ENCODE peak calls at places on chromosomes 7 and 10, in four cellular contexts. D, A, S and F are unnamed samples.

GRCh38 chr7:1324028-1324900 is 91.6 kb downstream of the UNCX start:
- DNase-seq in D (no peak), A (no peak), S (no peak), F (no peak)

GRCh38 chr10:71523756-71524155 is 127.0 kb downstream of the CDH23 start:
- DNase-seq in D (no peak), A (no peak), S (no peak), F (no peak)

GRCh38 chr7:136585954-136586670 is 282.3 kb upstream of the CHRM2 start:
- DNase-seq in D (no peak), A (no peak), S (no peak), F (no peak)

GRCh38 chr10:71278691-71279588 is 40.1 kb upstream of the SLC29A3 start:
- DNase-seq in D (no peak), A (no peak), S (no peak), F (no peak)

GRCh38 chr7:133268355-133268754 is 15.5 kb downstream of the EXOC4 start:
- DNase-seq in D (no peak), A (no peak), S (no peak), F (no peak)

GRCh38 chr7:31958216-31958615 is 112.0 kb downstream of the PDE1C start:
- DNase-seq in D (no peak), A (no peak), S (no peak), F (no peak)

GRCh38 chr10:95478935-95479334 is 82.2 kb downstream of the SORBS1 start:
- DNase-seq in D (no peak), A (no peak), S (peak; percentile 75), F (no peak)

GRCh38 chr10:6115824-6116350 is 27.1 kb downstream of the RBM17 start:
- DNase-seq in D (no peak), A (no peak), S (no peak), F (no peak)

GRCh38 chr10:117360994-117361667 is 14.1 kb downstream of the PDZD8 start:
- DNase-seq in D (no peak), A (no peak), S (no peak), F (no peak)

GRCh38 chr10:117137911-117138642 is at the start of gene VAX1:
- DNase-seq in D (no peak), A (no peak), S (no peak), F (no peak)

GRCh38 chr10:91051834-91052233 is 130.9 kb upstream of the ANKRD1 start:
- DNase-seq in D (no peak), A (no peak), S (peak; percentile 67), F (peak; percentile 14)

GRCh38 chr10:34931216-34931615 is 116.1 kb upstream of the PARD3 start:
- DNase-seq in D (no peak), A (no peak), S (no peak), F (no peak)

GRCh38 chr10:79286318-79286951 is 60.8 kb upstream of the PPIF start:
- DNase-seq in D (peak; percentile 83), A (peak; percentile 93), S (peak; percentile 88), F (peak; percentile 87)

GRCh38 chr7:132755538-132756481 is 179.5 kb upstream of the PLXNA4 start:
- DNase-seq in D (no peak), A (no peak), S (no peak), F (no peak)

GRCh38 chr7:41035788-41036187 is 667.1 kb downstream of the INHBA start:
- DNase-seq in D (no peak), A (no peak), S (no peak), F (no peak)

GRCh38 chr10:126433351-126433750 is 45.1 kb upstream of the ADAM12 start:
- DNase-seq in D (no peak), A (no peak), S (no peak), F (no peak)

GRCh38 chr7:29877196-29877595 is 70.9 kb downstream of the WIPF3 start:
- DNase-seq in D (no peak), A (no peak), S (no peak), F (no peak)

DNA sequence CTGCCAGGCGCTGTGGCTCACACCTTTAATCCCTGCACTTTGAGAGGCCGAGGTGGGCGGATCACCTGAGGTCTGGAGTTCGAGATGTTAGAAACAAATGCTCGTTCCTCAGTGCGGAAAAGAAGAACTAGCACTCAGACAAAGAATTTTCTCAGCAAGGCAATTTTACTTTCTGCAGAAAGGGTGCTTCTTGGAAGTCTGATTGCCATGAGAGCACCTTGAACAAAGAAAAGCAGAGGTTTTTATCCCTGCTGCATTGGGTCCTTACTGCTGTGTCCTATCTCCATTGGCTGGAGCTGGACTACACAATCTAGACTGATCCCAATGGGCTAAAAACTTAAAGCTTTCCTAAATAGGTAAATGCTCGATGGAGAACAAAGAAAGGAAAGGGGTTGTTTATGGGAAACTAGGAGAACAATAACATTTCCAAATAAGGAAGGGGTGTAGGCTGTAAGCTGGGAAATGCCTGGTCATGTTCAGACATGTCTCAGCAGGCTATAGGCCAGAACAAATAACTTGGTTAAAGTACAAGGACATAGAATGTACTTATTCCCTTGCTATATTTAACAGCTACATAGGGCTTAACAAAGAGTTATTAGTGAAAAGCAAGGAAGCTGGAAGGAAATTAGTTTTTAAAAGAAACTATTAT is 26.1 kb upstream of the ACTR3B start:
- DNase-seq in D (no peak), A (no peak), S (peak; percentile 19), F (no peak)
- TF ChIP-seq POLR2AphosphoS5 in D (no peak), A (no peak), S (no peak), F (no peak)

GRCh38 chr7:45126201-45126600 is 14.7 kb upstream of the TBRG4 start:
- DNase-seq in D (no peak), A (no peak), S (no peak), F (no peak)
- TF ChIP-seq POLR2AphosphoS5 in D (no peak), A (no peak), S (no peak), F (no peak)

GRCh38 chr7:131234719-131235488 is 92.8 kb upstream of the MKLN1 start:
- DNase-seq in D (no peak), A (no peak), S (no peak), F (no peak)

GRCh38 chr7:131236318-131236672 is 91.4 kb upstream of the MKLN1 start:
- DNase-seq in D (no peak), A (no peak), S (no peak), F (no peak)

GRCh38 chr7:131233193-131233592 is 94.5 kb upstream of the MKLN1 start:
- DNase-seq in D (no peak), A (no peak), S (no peak), F (no peak)

GRCh38 chr7:131238260-131238940 is 89.3 kb upstream of the MKLN1 start:
- DNase-seq in D (no peak), A (no peak), S (no peak), F (no peak)

GRCh38 chr7:131235489-131236317 is 92.0 kb upstream of the MKLN1 start:
- DNase-seq in D (no peak), A (no peak), S (no peak), F (peak; percentile 19)
- TF ChIP-seq POLR2AphosphoS5 in D (no peak), A (no peak), S (no peak), F (no peak)

GRCh38 chr7:27590421-27590820 is 72.3 kb downstream of the HIBADH start:
- DNase-seq in D (no peak), A (no peak), S (no peak), F (no peak)

GRCh38 chr7:27587429-27587828 is 75.3 kb downstream of the HIBADH start:
- DNase-seq in D (no peak), A (no peak), S (no peak), F (no peak)

GRCh38 chr7:27586825-27587224 is 75.9 kb downstream of the HIBADH start:
- DNase-seq in D (no peak), A (no peak), S (no peak), F (peak; percentile 49)

GRCh38 chr7:27581906-27582305 is 80.8 kb downstream of the HIBADH start:
- DNase-seq in D (no peak), A (no peak), S (no peak), F (no peak)

GRCh38 chr7:27585781-27586447 is 76.8 kb downstream of the HIBADH start:
- DNase-seq in D (no peak), A (no peak), S (no peak), F (no peak)
- TF ChIP-seq POLR2AphosphoS5 in D (no peak), A (no peak), S (no peak), F (no peak)

GRCh38 chr7:27151945-27152815 is at the start of gene HOXA3:
- DNase-seq in D (no peak), A (no peak), S (peak; percentile 81), F (peak; percentile 84)

GRCh38 chr7:27151341-27151944 is 940 bp downstream of the HOXA3 start:
- DNase-seq in D (no peak), A (no peak), S (peak; percentile 74), F (no peak)

GRCh38 chr7:27148776-27149641 is 1.4 kb upstream of the HOXA6 start:
- DNase-seq in D (no peak), A (no peak), S (no peak), F (peak; percentile 57)

GRCh38 chr7:27149817-27150567 is 2.4 kb downstream of the HOXA3 start:
- DNase-seq in D (no peak), A (no peak), S (peak; percentile 80), F (peak; percentile 40)

DNA sequence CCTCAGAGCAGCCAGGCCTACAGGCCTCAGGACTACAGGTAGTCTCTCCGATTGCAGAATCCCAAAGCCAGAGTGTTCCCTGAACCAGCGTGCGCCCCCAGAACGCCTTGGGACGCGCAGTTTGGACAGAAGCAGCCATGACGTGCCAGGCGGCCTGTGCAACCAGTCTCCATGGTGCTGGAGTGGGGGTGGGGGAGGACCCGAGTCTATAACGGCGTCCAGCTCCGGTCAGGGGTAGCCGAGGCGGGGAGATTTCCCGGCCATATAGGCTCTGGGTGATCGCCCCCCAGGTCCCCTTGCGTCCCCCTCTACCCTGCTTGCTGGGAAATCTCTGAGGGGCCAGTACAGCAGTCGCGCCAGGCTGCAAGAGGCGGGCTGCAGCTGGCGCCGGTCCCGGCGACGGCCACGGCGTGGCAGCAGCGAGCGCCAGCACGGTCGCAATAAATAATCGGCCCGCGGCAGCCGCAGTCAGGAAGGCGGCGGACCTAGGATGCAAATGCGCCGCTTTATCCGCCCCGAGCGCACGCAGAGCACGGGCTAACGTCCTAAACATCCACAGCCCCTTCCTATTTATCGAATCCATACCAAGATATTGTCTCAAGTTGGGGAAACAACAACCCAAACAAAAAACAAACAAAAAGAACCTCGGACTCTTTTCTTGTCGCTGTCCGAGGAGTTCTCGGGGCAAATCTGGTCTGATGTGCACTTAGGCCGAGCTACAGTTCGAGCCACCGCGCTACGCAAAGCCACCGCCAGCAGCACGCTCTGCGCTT is 1.6 kb downstream of the HOXA3 start:
- DNase-seq in D (peak; percentile 76), A (peak; percentile 86), S (peak; percentile 86), F (peak; percentile 86)
- TF ChIP-seq POLR2AphosphoS5 in D (no peak), A (no peak), S (peak; percentile 44), F (peak; percentile 96)

GRCh38 chr10:69795242-69795934 is 6.3 kb upstream of the COL13A1 start:
- DNase-seq in D (peak; percentile 31), A (no peak), S (no peak), F (no peak)

GRCh38 chr10:69789164-69789576 is 12.5 kb upstream of the COL13A1 start:
- DNase-seq in D (peak; percentile 83), A (no peak), S (no peak), F (no peak)

GRCh38 chr10:69794673-69795072 is 7.0 kb upstream of the COL13A1 start:
- DNase-seq in D (no peak), A (no peak), S (no peak), F (no peak)

GRCh38 chr10:69792361-69792760 is 9.3 kb upstream of the COL13A1 start:
- DNase-seq in D (no peak), A (no peak), S (no peak), F (no peak)

GRCh38 chr10:69791812-69792211 is 9.9 kb upstream of the COL13A1 start:
- DNase-seq in D (no peak), A (no peak), S (no peak), F (no peak)
- TF ChIP-seq POLR2AphosphoS5 in D (no peak), A (no peak), S (no peak), F (no peak)

GRCh38 chr7:139772115-139772514 is 5.7 kb downstream of the HIPK2 start:
- DNase-seq in D (no peak), A (no peak), S (no peak), F (no peak)
- TF ChIP-seq POLR2AphosphoS5 in D (no peak), A (no peak), S (no peak), F (no peak)